ENCODE peak calls at places on chromosomes 7 and 10, in four cellular contexts. O, P, U and F are unnamed samples.

GRCh38 chr10:101018118-101018599 is 12.8 kb downstream of the PDZD7 start:
- ATAC-seq in P (no peak), U (no peak), O (no peak), F (no peak)

GRCh38 chr10:132737390-132738048 is 48.4 kb downstream of the NKX6-2 start:
- ATAC-seq in U (no peak), P (no peak), O (no peak), F (no peak)

GRCh38 chr7:17365776-17366175 is 67.3 kb downstream of the AHR start:
- ATAC-seq in U (no peak), P (no peak), O (no peak), F (no peak)

GRCh38 chr10:70317272-70317942 is 33.6 kb upstream of the NPFFR1 start:
- ATAC-seq in U (no peak), O (no peak), P (no peak), F (no peak)

GRCh38 chr7:35253182-35253679 is 669 bp downstream of the TBX20 start:
- ATAC-seq in O (peak), P (no peak), U (no peak), F (no peak)

GRCh38 chr10:92691591-92692084 is 1.9 kb downstream of the HHEX start:
- ATAC-seq in U (peak), P (peak), O (no peak), F (no peak)

GRCh38 chr10:17643755-17644484 is at the start of gene STAM:
- ATAC-seq in U (peak), O (peak), P (peak), F (peak)

GRCh38 chr7:131357282-131357880 is 29.7 kb downstream of the MKLN1 start:
- ATAC-seq in P (peak), O (no peak), U (no peak), F (no peak)

GRCh38 chr7:158816271-158816670 is 13.0 kb downstream of the ESYT2 start:
- ATAC-seq in U (no peak), P (no peak), O (no peak), F (no peak)

GRCh38 chr7:149869867-149870266 is 3.9 kb upstream of the ATP6V0E2 start:
- ATAC-seq in P (no peak), U (no peak), O (no peak), F (no peak)

GRCh38 chr10:129707406-129708388 is 240.7 kb downstream of the MGMT start:
- ATAC-seq in O (no peak), P (no peak), U (no peak), F (peak)

GRCh38 chr10:29646238-29646902 is 11.6 kb upstream of the SVIL start:
- ATAC-seq in O (peak), P (no peak), U (no peak), F (peak)
- TF ChIP-seq EP300 in O (no peak), P (no peak), U (no peak), F (no peak)

GRCh38 chr10:98919899-98920298 is 315.8 kb downstream of the HPSE2 start:
- ATAC-seq in O (peak), U (no peak), P (peak), F (no peak)

GRCh38 chr10:98920807-98921206 is 314.8 kb downstream of the HPSE2 start:
- ATAC-seq in O (no peak), U (no peak), P (peak), F (peak)

GRCh38 chr10:98917828-98918227 is 317.8 kb downstream of the HPSE2 start:
- ATAC-seq in O (no peak), U (no peak), P (no peak), F (no peak)

GRCh38 chr10:98920362-98920761 is 315.3 kb downstream of the HPSE2 start:
- ATAC-seq in U (no peak), O (no peak), P (peak), F (no peak)

DNA sequence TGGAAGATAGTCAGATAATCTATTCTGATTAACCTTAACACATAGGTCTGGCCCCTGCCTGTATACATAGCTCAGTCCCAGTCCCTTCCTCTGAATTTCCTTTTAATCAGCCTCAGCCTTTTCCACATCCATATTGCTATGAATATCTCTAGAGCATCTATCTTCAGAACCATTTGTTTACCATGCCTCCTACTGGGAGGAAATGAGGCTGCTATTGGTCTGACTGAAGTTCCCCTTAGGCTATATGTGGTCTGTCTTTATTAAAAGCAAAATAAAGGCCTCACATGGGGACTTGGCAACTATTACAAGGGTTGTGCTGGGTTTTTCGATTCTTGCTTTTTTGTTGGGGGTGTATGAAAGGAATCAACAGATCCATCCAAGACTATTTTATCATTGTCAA is 318.9 kb downstream of the HPSE2 start:
- ATAC-seq in U (no peak), P (peak), O (no peak), F (no peak)
- TF ChIP-seq CTCF in U (no peak), P (peak), O (no peak), F (no peak)

GRCh38 chr10:95237376-95238170 is 43.5 kb downstream of the ACSM6 start:
- ATAC-seq in O (peak), P (no peak), U (no peak), F (no peak)
- TF ChIP-seq EP300 in O (no peak), P (no peak), U (no peak), F (no peak)

DNA sequence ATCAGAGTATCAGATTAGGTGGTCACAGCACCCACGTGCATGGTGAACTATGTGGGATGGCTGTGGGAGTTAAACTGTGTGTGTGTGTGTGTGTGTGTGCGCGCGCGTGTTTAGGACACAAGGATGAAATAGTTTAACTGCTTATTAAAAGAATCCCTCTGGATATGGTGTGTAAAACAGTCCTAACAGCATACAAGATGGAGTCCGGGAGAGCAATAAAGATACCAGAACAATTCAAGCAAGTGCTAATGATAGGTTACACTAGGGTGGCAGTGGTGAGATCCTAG is 202.2 kb downstream of the IPMK start:
- ATAC-seq in O (no peak), P (no peak), U (no peak), F (no peak)
- TF ChIP-seq CTCF in O (no peak), P (no peak), U (no peak), F (no peak)

DNA sequence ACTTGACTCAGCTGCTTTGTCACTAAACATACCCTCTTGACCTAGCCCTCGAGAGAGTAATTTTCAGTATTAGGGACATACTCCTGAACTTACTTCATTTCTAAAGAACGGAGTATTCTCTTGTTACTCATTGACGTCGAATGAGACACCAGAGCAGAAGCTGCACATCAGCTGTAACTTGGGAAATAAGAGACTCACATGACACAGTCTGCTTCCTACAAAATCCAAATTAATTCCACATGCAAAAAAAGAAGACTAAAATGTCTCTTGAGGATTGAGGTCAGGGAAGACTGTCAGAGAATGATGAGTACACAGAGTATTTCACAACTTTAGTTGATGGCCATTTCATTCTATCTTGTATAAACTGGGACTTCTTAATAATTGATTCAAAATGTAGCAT is 114.7 kb upstream of the EGFR start:
- ATAC-seq in P (no peak), O (no peak), U (peak), F (peak)
- TF ChIP-seq EP300 in P (no peak), O (no peak), U (no peak), F (no peak)

GRCh38 chr7:6636741-6637543 is at the start of gene ZNF316:
- ATAC-seq in U (peak), O (peak), P (peak), F (peak)

GRCh38 chr7:6640246-6640721 is 3.2 kb downstream of the ZNF316 start:
- ATAC-seq in U (no peak), O (no peak), P (peak), F (peak)

GRCh38 chr7:6639627-6640026 is 2.5 kb downstream of the ZNF316 start:
- ATAC-seq in U (no peak), P (no peak), O (no peak), F (no peak)

GRCh38 chr7:6639032-6639431 is 1.9 kb downstream of the ZNF316 start:
- ATAC-seq in O (no peak), U (no peak), P (no peak), F (no peak)

DNA sequence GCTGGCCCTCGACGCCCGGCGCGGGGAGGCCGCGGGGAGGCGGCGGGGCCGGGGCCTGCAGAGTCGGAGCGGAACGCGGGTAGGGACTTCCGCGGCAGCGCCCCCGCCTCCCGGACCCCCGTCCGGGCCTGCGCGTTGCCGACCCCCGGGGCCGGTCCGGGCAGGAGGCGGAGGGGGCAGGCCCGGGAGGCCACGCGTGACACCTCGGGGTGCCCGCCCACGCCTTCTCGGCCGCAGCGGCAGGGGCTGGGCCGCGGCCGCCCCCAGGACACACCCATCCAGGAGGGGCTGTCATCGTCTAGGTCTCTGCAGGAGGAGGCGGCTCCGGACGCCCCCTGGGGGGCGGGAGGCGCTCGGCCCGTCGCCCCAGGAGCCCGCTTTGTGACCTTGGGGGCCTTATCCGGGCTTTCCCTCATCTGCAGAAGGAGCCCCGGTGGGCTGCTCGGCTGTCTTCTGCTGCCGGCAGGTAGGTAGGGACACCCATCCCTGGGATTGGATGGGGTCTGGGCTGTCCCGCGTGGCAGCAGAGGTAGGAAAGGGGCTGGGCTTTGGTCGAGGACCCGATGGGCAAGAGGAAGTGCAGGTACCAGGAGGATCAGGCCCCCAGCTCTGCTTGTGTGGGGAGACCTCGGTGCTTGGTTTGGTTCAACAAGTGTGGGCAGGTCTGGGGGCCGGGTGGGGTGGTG is 569 bp downstream of the ZNF316 start:
- ATAC-seq in P (peak), U (no peak), O (peak), F (peak)
- TF ChIP-seq CTCF in P (peak), U (peak), O (peak), F (no peak)

GRCh38 chr10:53022663-53023088 is 250.1 kb upstream of the MBL2 start:
- ATAC-seq in U (no peak), O (no peak), P (no peak), F (no peak)

GRCh38 chr10:53023411-53023810 is 250.8 kb upstream of the MBL2 start:
- ATAC-seq in P (no peak), O (no peak), U (no peak), F (no peak)

GRCh38 chr10:53025172-53025651 is 252.6 kb upstream of the MBL2 start:
- ATAC-seq in O (no peak), U (no peak), P (no peak), F (no peak)
- TF ChIP-seq EP300 in O (no peak), U (no peak), P (no peak), F (no peak)

DNA sequence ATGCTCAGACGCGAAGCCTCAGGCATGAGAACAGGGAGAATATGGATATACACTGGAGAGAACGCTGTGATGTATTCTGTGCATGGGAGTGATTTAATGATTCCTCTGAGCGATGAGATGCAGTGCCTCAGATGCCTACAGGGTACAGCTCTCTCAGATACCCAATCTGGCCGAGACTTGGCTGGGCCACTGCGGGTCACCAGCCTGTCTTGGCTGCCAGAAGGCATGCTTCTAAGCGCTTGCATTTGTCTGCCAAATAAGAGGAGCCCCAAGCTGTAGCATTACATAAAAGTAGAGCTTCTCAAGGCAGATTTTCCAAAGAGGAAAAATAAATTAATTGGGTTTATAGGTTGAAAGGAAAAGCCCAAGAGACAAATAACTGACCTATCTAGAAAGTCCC is 238.0 kb downstream of the RELN start:
- ATAC-seq in O (no peak), P (no peak), U (no peak), F (no peak)
- TF ChIP-seq CTCF in O (no peak), P (no peak), U (no peak), F (no peak)